ENCODE peak calls at places on chromosomes 16 and 17, in eight cellular contexts. H is stomach, E is adipocyte, N is ovary, A is SJSA1, R is hepatocyte, G is Panc1, X is transverse colon. K is an unnamed sample.

GRCh38 chr16:30555848-30556473 is 2.2 kb downstream of the ZNF764 start:
- DNase-seq in H (no peak), E (no peak), N (no peak), A (no peak), R (no peak), G (no peak), X (no peak), K (no peak)

GRCh38 chr17:4477286-4477791 is 21.3 kb upstream of the SPNS2 start:
- DNase-seq in H (no peak), E (no peak), N (no peak), A (no peak), R (no peak), G (no peak), X (no peak), K (no peak)

GRCh38 chr16:87765473-87765775 is 362 bp downstream of the KLHDC4 start:
- DNase-seq in H (no peak), E (no peak), N (no peak), A (no peak), R (no peak), G (no peak), X (peak; percentile 15), K (no peak)

GRCh38 chr16:31874354-31875111 is 926 bp downstream of the ZNF267 start:
- DNase-seq in H (no peak), E (peak; percentile 62), N (no peak), A (no peak), R (peak; percentile 65), G (no peak), X (no peak), K (no peak)

GRCh38 chr17:57120814-57121213 is 35.8 kb downstream of the AKAP1 start:
- DNase-seq in H (no peak), E (no peak), N (no peak), A (no peak), R (no peak), G (no peak), X (no peak), K (no peak)

GRCh38 chr16:70444249-70445063 is 5.6 kb upstream of the ST3GAL2 start:
- DNase-seq in H (no peak), E (no peak), N (no peak), A (no peak), R (peak; percentile 63), G (no peak), X (peak; percentile 48), K (no peak)

GRCh38 chr17:33889766-33890165 is 365.3 kb upstream of the CCL2 start:
- DNase-seq in H (no peak), E (no peak), N (no peak), A (no peak), R (no peak), G (no peak), X (no peak), K (no peak)

GRCh38 chr16:15807603-15808009 is 49.2 kb downstream of the MYH11 start:
- DNase-seq in H (no peak), E (peak; percentile 11), N (peak; percentile 40), A (no peak), R (no peak), G (no peak), X (peak; percentile 17), K (no peak)

GRCh38 chr16:54286067-54286329 is 589 bp downstream of the IRX3 start:
- DNase-seq in H (no peak), E (no peak), N (no peak), A (no peak), R (no peak), G (no peak), X (no peak), K (no peak)
- H3K4me3 ChIP-seq in H (peak overlapping the region; percentile 67), E (peak overlapping the region; percentile 88), N (peak overlapping the region; percentile 47), A (peak overlapping the region; percentile 93), R (peak overlapping the region; percentile 51), G (peak overlapping the region; percentile 64), X (peak overlapping the region; percentile 32), K (peak overlapping the region; percentile 56)

GRCh38 chr17:75364078-75364477 is 41.4 kb downstream of the GRB2 start:
- DNase-seq in H (no peak), E (peak; percentile 80), N (no peak), A (no peak), R (no peak), G (peak; percentile 48), X (no peak), K (no peak)
- H3K4me1 ChIP-seq in H (peaks cover 48% of the 10 kb centered on the region), E (peaks cover 38% of the 10 kb centered on the region), N (peaks cover 11% of the 10 kb centered on the region), A (peaks cover 48% of the 10 kb centered on the region), R (peaks cover 31% of the 10 kb centered on the region), G (peaks cover 74% of the 10 kb centered on the region), X (peaks cover 14% of the 10 kb centered on the region), K (peaks cover 34% of the 10 kb centered on the region)

GRCh38 chr16:71647391-71647790 is 21.4 kb downstream of the MARVELD3 start:
- DNase-seq in H (no peak), E (no peak), N (no peak), A (no peak), R (no peak), G (no peak), X (no peak), K (no peak)

GRCh38 chr16:71645450-71645849 is 19.5 kb downstream of the MARVELD3 start:
- DNase-seq in H (no peak), E (no peak), N (no peak), A (no peak), R (peak; percentile 23), G (peak; percentile 22), X (peak; percentile 28), K (no peak)

GRCh38 chr16:71648162-71648561 is 22.2 kb downstream of the MARVELD3 start:
- DNase-seq in H (no peak), E (no peak), N (no peak), A (no peak), R (no peak), G (no peak), X (no peak), K (no peak)

GRCh38 chr16:71648921-71649320 is 22.9 kb downstream of the MARVELD3 start:
- DNase-seq in H (no peak), E (no peak), N (no peak), A (no peak), R (no peak), G (no peak), X (no peak), K (no peak)
- H3K36me3 ChIP-seq in H (peaks cover 12% of the 10 kb centered on the region), E (peaks cover 45% of the 10 kb centered on the region), N (no peaks in the 10 kb centered on the region), A (peaks cover 56% of the 10 kb centered on the region), R (no peaks in the 10 kb centered on the region), G (peaks cover 6% of the 10 kb centered on the region), X (no peaks in the 10 kb centered on the region), K (peaks cover 17% of the 10 kb centered on the region)

GRCh38 chr17:39606434-39607056 is 1.2 kb downstream of the NEUROD2 start:
- DNase-seq in H (no peak), E (no peak), N (no peak), A (no peak), R (no peak), G (no peak), X (no peak), K (no peak)

GRCh38 chr17:39608142-39608541 is 422 bp upstream of the NEUROD2 start:
- DNase-seq in H (no peak), E (no peak), N (no peak), A (no peak), R (no peak), G (no peak), X (no peak), K (no peak)

GRCh38 chr17:39608601-39609000 is 881 bp upstream of the NEUROD2 start:
- DNase-seq in H (no peak), E (no peak), N (no peak), A (no peak), R (no peak), G (no peak), X (no peak), K (no peak)

GRCh38 chr17:39607851-39608130 is at the start of gene NEUROD2:
- DNase-seq in H (no peak), E (no peak), N (no peak), A (no peak), R (no peak), G (no peak), X (no peak), K (no peak)

DNA sequence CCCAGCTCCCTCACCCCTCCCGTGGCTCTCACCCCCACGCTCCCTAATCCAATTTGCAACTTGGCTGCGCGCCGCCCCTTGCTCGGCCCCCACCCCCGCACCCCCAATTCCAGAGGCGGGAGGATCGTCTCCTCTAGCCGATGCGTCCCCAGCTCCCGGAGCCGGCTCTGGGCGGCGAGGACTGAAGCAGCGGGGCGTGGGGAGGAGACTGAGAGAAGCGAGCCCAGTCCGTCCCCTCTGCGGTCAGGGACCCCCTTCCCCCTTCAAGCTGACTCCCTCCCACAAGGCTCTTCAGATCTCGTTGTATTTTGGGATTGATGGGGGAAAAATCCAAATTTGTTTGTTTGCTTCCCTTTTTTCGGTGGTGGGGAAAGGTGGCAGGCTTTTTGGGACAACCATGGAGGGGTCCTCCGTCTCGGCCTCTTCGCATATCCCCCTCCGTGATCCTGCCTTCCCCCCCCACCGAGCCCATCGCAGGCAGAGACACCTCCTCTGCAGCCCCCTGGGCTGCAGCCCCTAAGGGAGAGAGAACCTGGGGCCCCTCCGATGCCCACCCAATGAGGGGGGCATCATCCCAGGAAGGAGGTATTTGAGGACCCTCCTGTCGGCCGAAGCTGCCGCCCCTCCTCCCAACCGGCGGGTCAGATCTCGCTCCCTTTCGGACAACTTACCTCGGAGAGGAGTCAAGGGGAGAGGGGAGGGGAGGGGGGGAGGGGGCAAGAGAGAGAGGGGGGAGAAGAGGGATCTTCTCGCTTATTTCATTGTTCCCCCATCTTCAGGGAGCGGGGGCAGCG is 466 bp downstream of the NEUROD2 start:
- DNase-seq in H (no peak), E (no peak), N (no peak), A (no peak), R (no peak), G (no peak), X (no peak), K (no peak)
- H3K4me3 ChIP-seq in H (peak overlapping the region; percentile 26), E (no peak overlapping the region), N (no peak overlapping the region), A (no peak overlapping the region), R (no peak overlapping the region), G (no peak overlapping the region), X (no peak overlapping the region), K (no peak overlapping the region)

GRCh38 chr17:30235386-30236296 is at the start of gene SLC6A4:
- DNase-seq in H (no peak), E (peak; percentile 54), N (no peak), A (no peak), R (peak; percentile 44), G (no peak), X (no peak), K (no peak)
- H3K4me1 ChIP-seq in H (peaks cover 40% of the 10 kb centered on the region), E (peaks cover 10% of the 10 kb centered on the region), N (peaks cover 6% of the 10 kb centered on the region), A (peaks cover 10% of the 10 kb centered on the region), R (peaks cover 7% of the 10 kb centered on the region), G (peaks cover 20% of the 10 kb centered on the region), X (peaks cover 8% of the 10 kb centered on the region), K (peaks cover 4% of the 10 kb centered on the region)